ENCODE peak calls at places on chromosomes 13 and 19, in five cellular contexts. R, O, M, L and Q are unnamed samples.

GRCh38 chr19:55528030-55528801 is 8.7 kb downstream of the SBK2 start:
- DNase-seq in R (peak), M (no peak), O (no peak), L (no peak), Q (peak)

GRCh38 chr19:15251749-15252397 is 19.6 kb upstream of the EPHX3 start:
- DNase-seq in O (no peak), L (no peak), M (peak), R (peak), Q (peak)

GRCh38 chr13:95023405-95023804 is 277.8 kb downstream of the ABCC4 start:
- DNase-seq in O (no peak), R (peak), M (no peak), L (no peak), Q (peak)

GRCh38 chr19:4220188-4220587 is 9.1 kb upstream of the EBI3 start:
- DNase-seq in L (no peak), R (no peak), M (no peak), O (no peak), Q (no peak)

GRCh38 chr13:64529874-64530485 is 2700.2 kb downstream of the PCDH9 start:
- DNase-seq in L (no peak), M (peak), O (peak), R (peak), Q (peak)

GRCh38 chr19:34540811-34541557 is 59.4 kb downstream of the WTIP start:
- DNase-seq in L (no peak), R (no peak), M (no peak), O (no peak), Q (no peak)

GRCh38 chr13:20141238-20142018 is 19.4 kb downstream of the GJA3 start:
- DNase-seq in M (peak), O (no peak), R (no peak), L (no peak), Q (no peak)

GRCh38 chr13:51125495-51126226 is 14.6 kb upstream of the C13orf42 start:
- DNase-seq in M (peak), L (no peak), O (peak), R (peak), Q (peak)

GRCh38 chr19:23098988-23099387 is 17.8 kb upstream of the ZNF730 start:
- DNase-seq in R (peak), M (no peak), O (no peak), L (no peak), Q (no peak)

GRCh38 chr13:50128406-50129048 is 113.3 kb downstream of the KCNRG start:
- DNase-seq in L (no peak), R (no peak), M (no peak), O (no peak), Q (no peak)

GRCh38 chr19:33438987-33439781 is 65.7 kb downstream of the CEBPG start:
- DNase-seq in R (no peak), L (no peak), M (no peak), O (no peak), Q (no peak)

GRCh38 chr13:22897571-22898314 is 283.0 kb upstream of the SGCG start:
- DNase-seq in O (no peak), L (no peak), R (no peak), M (no peak), Q (no peak)